ENCODE peak calls at places on chromosomes 11 and 22, in seven cellular contexts. Z, S, G, J, F, W and R are unnamed samples.
A peak's percentile ranks its signal among the peaks of the same experiment; 100 is the strongest.

GRCh38 chr11:73353422-73353821 is 22.8 kb upstream of the RELT start:
- DNase-seq in Z (no peak), S (no peak), G (no peak), J (no peak), F (no peak), W (no peak), R (no peak)

GRCh38 chr11:118180300-118180703 is 3.9 kb upstream of the SCN2B start:
- DNase-seq in Z (peak; percentile 26), S (peak; percentile 81), G (no peak), J (no peak), F (no peak), W (no peak), R (no peak)

GRCh38 chr11:45982656-45983470 is 60.4 kb downstream of the LARGE2 start:
- DNase-seq in Z (peak; percentile 74), S (peak; percentile 57), G (peak; percentile 51), J (no peak), F (peak; percentile 62), W (no peak), R (no peak)

GRCh38 chr22:37496651-37497599 is 10.7 kb upstream of the MFNG start:
- DNase-seq in Z (peak; percentile 90), S (no peak), G (no peak), J (no peak), F (peak; percentile 61), W (no peak), R (peak; percentile 27)

GRCh38 chr11:12754582-12755250 is 80.5 kb downstream of the TEAD1 start:
- DNase-seq in Z (no peak), S (no peak), G (no peak), J (no peak), F (no peak), W (no peak), R (no peak)

GRCh38 chr11:126702987-126703386 is 297.6 kb downstream of the KIRREL3 start:
- DNase-seq in Z (no peak), S (no peak), G (peak; percentile 51), J (no peak), F (no peak), W (no peak), R (no peak)

GRCh38 chr22:40401981-40402406 is 31.6 kb downstream of the SGSM3 start:
- DNase-seq in Z (no peak), S (no peak), G (no peak), J (no peak), F (no peak), W (no peak), R (no peak)

GRCh38 chr11:108803781-108804180 is 138.9 kb downstream of the DDX10 start:
- DNase-seq in Z (peak; percentile 41), S (no peak), G (no peak), J (no peak), F (peak; percentile 60), W (no peak), R (no peak)

GRCh38 chr11:28649922-28650321 is 541.7 kb downstream of the METTL15 start:
- DNase-seq in Z (no peak), S (no peak), G (no peak), J (no peak), F (no peak), W (no peak), R (no peak)

GRCh38 chr11:71934213-71934612 is 5.4 kb downstream of the RNF121 start:
- DNase-seq in Z (no peak), S (no peak), G (no peak), J (no peak), F (no peak), W (no peak), R (no peak)

GRCh38 chr11:46826310-46827044 is 19.6 kb downstream of the CKAP5 start:
- DNase-seq in Z (peak; percentile 67), S (peak; percentile 89), G (peak; percentile 79), J (no peak), F (no peak), W (peak; percentile 52), R (peak; percentile 50)

GRCh38 chr11:22787565-22788162 is 41.9 kb downstream of the SVIP start:
- DNase-seq in Z (peak; percentile 46), S (no peak), G (no peak), J (peak; percentile 37), F (peak; percentile 14), W (peak; percentile 0), R (peak; percentile 38)

GRCh38 chr11:34405079-34405858 is 33.5 kb upstream of the CAT start:
- DNase-seq in Z (peak; percentile 71), S (no peak), G (peak; percentile 64), J (peak; percentile 34), F (no peak), W (no peak), R (peak; percentile 38)

GRCh38 chr22:21657361-21658118 is 8.3 kb upstream of the PPIL2 start:
- DNase-seq in Z (peak; percentile 19), S (peak; percentile 91), G (peak; percentile 58), J (no peak), F (no peak), W (peak; percentile 62), R (peak; percentile 89)

GRCh38 chr11:36699271-36699670 is 101.2 kb upstream of the RAG2 start:
- DNase-seq in Z (no peak), S (no peak), G (no peak), J (no peak), F (no peak), W (no peak), R (no peak)

GRCh38 chr22:24429411-24430365 is 2.3 kb downstream of the ADORA2A start:
- DNase-seq in Z (no peak), S (no peak), G (peak; percentile 47), J (no peak), F (no peak), W (peak; percentile 36), R (no peak)

GRCh38 chr22:42856179-42856864 is 751 bp downstream of the ARFGAP3 start:
- DNase-seq in Z (peak; percentile 37), S (no peak), G (peak; percentile 89), J (peak; percentile 74), F (no peak), W (peak; percentile 34), R (peak; percentile 29)

GRCh38 chr11:14054708-14055107 is 92.2 kb downstream of the SPON1 start:
- DNase-seq in Z (peak; percentile 99), S (no peak), G (no peak), J (no peak), F (no peak), W (no peak), R (no peak)

GRCh38 chr22:46453006-46453828 is 84.2 kb downstream of the CELSR1 start:
- DNase-seq in Z (no peak), S (no peak), G (no peak), J (no peak), F (no peak), W (no peak), R (no peak)

GRCh38 chr11:105935791-105936190 is 86.2 kb downstream of the MSANTD4 start:
- DNase-seq in Z (no peak), S (no peak), G (no peak), J (peak; percentile 3), F (no peak), W (no peak), R (peak; percentile 1)

GRCh38 chr11:6778518-6778917 is 4.3 kb upstream of the OR2AG1 start:
- DNase-seq in Z (no peak), S (no peak), G (no peak), J (no peak), F (no peak), W (no peak), R (no peak)

GRCh38 chr22:42967933-42968332 is 47.0 kb downstream of the PACSIN2 start:
- DNase-seq in Z (peak; percentile 74), S (no peak), G (no peak), J (no peak), F (no peak), W (no peak), R (no peak)

GRCh38 chr11:83319346-83319745 is 33.2 kb upstream of the CCDC90B start:
- DNase-seq in Z (no peak), S (no peak), G (no peak), J (no peak), F (no peak), W (no peak), R (no peak)

GRCh38 chr11:31387379-31387778 is 17.7 kb downstream of the DNAJC24 start:
- DNase-seq in Z (peak; percentile 86), S (no peak), G (no peak), J (no peak), F (peak; percentile 31), W (no peak), R (no peak)

GRCh38 chr11:128201801-128202200 is 385.6 kb downstream of the ETS1 start:
- DNase-seq in Z (no peak), S (no peak), G (no peak), J (no peak), F (no peak), W (no peak), R (no peak)